ENCODE peak calls at places on chromosomes 5 and 9, in four cellular contexts. N, T, E and O are unnamed samples. For H3K4me1, the result is how much of the 10 kb centered on the place peaks cover.

GRCh38 chr9:20884985-20885593 is 146.4 kb downstream of the HACD4 start:
- DNase-seq in N (no peak), T (peak), E (peak), O (peak)

GRCh38 chr5:143124593-143124992 is 278.9 kb downstream of the NR3C1 start:
- DNase-seq in N (no peak), T (no peak), E (no peak), O (no peak)

GRCh38 chr9:132614324-132614723 is 31.9 kb downstream of the BARHL1 start:
- DNase-seq in N (no peak), T (no peak), E (no peak), O (no peak)

GRCh38 chr9:81690251-81690851 is 1.0 kb upstream of the TLE1 start:
- DNase-seq in N (peak), T (peak), E (peak), O (peak)

GRCh38 chr9:113350338-113350672 is 964 bp downstream of the BSPRY start:
- DNase-seq in N (no peak), T (no peak), E (no peak), O (peak)

GRCh38 chr5:82641362-82641988 is 363.3 kb upstream of the RPS23 start:
- DNase-seq in N (peak), T (no peak), E (peak), O (peak)

GRCh38 chr5:107670028-107670926 is 460 bp downstream of the EFNA5 start:
- DNase-seq in N (no peak), T (peak), E (peak), O (peak)

GRCh38 chr5:159412284-159413046 is 82.2 kb upstream of the IL12B start:
- DNase-seq in N (no peak), T (peak), E (no peak), O (no peak)

GRCh38 chr5:174624754-174625506 is 99.5 kb upstream of the MSX2 start:
- DNase-seq in N (no peak), T (no peak), E (peak), O (no peak)

GRCh38 chr9:97389249-97389648 is 22.6 kb upstream of the TDRD7 start:
- DNase-seq in N (no peak), T (no peak), E (no peak), O (no peak)

GRCh38 chr9:92332577-92333287 is 7.0 kb downstream of the CENPP start:
- DNase-seq in N (no peak), T (no peak), E (peak), O (no peak)

GRCh38 chr5:169116961-169117461 is 183.9 kb downstream of the SLIT3 start:
- DNase-seq in N (no peak), T (no peak), E (no peak), O (no peak)

GRCh38 chr9:115170674-115171073 is 52.7 kb upstream of the TNC start:
- DNase-seq in N (no peak), T (no peak), E (peak), O (no peak)

GRCh38 chr5:13745508-13745907 is 199.0 kb downstream of the DNAH5 start:
- DNase-seq in N (no peak), T (no peak), E (peak), O (no peak)

GRCh38 chr5:1548702-1549523 is 25.2 kb upstream of the LPCAT1 start:
- DNase-seq in N (peak), T (peak), E (no peak), O (no peak)

GRCh38 chr5:14917719-14918118 is 46.1 kb upstream of the ANKH start:
- DNase-seq in N (peak), T (no peak), E (peak), O (no peak)

GRCh38 chr5:178086266-178086665 is 27.1 kb upstream of the N4BP3 start:
- DNase-seq in N (no peak), T (no peak), E (no peak), O (no peak)

GRCh38 chr9:112248722-112249121 is 73.6 kb upstream of the SUSD1 start:
- DNase-seq in N (no peak), T (no peak), E (peak), O (no peak)

GRCh38 chr9:76109953-76110352 is 219.5 kb downstream of the PCSK5 start:
- DNase-seq in N (no peak), T (no peak), E (peak), O (no peak)

GRCh38 chr5:138936968-138937345 is 61.8 kb upstream of the LRRTM2 start:
- DNase-seq in N (no peak), T (no peak), E (no peak), O (no peak)
- H3K4me1 ChIP-seq in N (under half), T (under half), E (under half), O (under half)

GRCh38 chr5:78287169-78287568 is 7.3 kb downstream of the AP3B1 start:
- DNase-seq in N (no peak), T (no peak), E (no peak), O (no peak)
- H3K27ac ChIP-seq in N (no peak), T (no peak), E (no peak), O (no peak)

DNA sequence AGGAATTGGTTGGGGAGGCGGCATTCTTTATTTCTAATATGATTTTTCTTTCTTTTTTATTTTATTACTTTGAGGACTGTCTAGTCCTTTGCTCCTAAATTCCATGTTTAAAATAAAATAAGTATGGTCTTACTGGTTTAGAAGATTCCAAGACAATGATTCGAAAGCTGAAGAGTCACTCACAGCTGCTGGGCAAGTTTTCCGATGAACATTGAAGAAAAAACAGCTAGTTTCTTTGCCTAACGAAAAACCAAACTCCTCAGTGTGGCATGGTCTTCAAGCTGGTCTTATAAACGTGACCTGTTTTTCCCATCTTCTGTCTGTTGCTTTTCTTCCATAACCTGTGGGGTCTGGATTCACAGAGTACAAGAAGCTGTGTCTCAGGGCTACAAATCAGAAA is 25.1 kb downstream of the ZNF474 start:
- DNase-seq in N (no peak), T (no peak), E (peak), O (no peak)
- TF ChIP-seq POLR2A in N (no peak), T (no peak), E (peak), O (no peak)

GRCh38 chr9:73091909-73092308 is 59.8 kb upstream of the ANXA1 start:
- DNase-seq in N (no peak), T (no peak), E (no peak), O (no peak)
- H3K4me1 ChIP-seq in N (under half), T (under half), E (under half), O (under half)

GRCh38 chr5:43685271-43685950 is 82.4 kb downstream of the NNT start:
- DNase-seq in N (no peak), T (no peak), E (peak), O (no peak)
- H3K27ac ChIP-seq in N (no peak), T (no peak), E (peak), O (no peak)

DNA sequence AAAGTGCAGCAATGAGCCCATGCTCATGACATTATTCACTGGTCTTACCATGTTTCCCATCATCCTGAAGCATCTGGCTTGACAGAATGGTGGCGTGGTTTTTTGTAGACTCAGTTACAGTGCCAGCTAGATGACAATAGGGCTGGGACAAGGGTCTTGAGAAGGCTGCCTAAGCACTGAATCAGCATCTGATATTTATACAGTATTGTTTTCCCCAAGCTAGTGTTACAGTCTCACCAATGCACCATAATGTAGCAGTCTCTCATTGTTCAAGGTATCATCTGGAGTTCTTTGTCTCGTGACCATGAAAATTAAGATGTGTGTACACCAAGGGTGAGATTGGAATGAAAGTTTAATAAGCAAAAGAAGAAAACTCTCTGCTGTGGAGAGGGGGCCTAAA is 19.0 kb upstream of the GGTA1 start:
- DNase-seq in N (no peak), T (no peak), E (no peak), O (no peak)
- TF ChIP-seq POLR2A in N (no peak), T (no peak), E (no peak), O (no peak)